ENCODE peak calls at places on chromosome 21, in ten cellular contexts. M is WERI-Rb-1; O is prostate gland; B is breast epithelium; Z is mesendoderm; Y is tibial artery; R is astrocyte of the spinal cord; I is CD8-positive, alpha-beta T cell; N is uterus; E is lower lobe of right lung. J is an unnamed sample.

GRCh38 chr21:22855581-22855980 is 1857.4 kb downstream of the NCAM2 start:
- DNase-seq in M (no peak), O (no peak), B (no peak), Z (no peak), Y (no peak), R (no peak), I (no peak), N (no peak), E (no peak), J (no peak)

GRCh38 chr21:35020446-35020845 is 28.7 kb downstream of the RUNX1 start:
- DNase-seq in M (no peak), O (no peak), B (no peak), Z (no peak), Y (no peak), R (no peak), I (no peak), N (no peak), E (no peak), J (peak)

GRCh38 chr21:35438643-35439404 is 389.7 kb upstream of the RUNX1 start:
- DNase-seq in M (no peak), O (no peak), B (no peak), Z (peak), Y (no peak), R (no peak), I (no peak), N (no peak), E (no peak), J (peak)

GRCh38 chr21:23968722-23969647 is 1638.3 kb downstream of the MRPL39 start:
- DNase-seq in M (peak), O (no peak), B (no peak), Z (peak), Y (no peak), R (peak), I (peak), N (no peak), E (no peak), J (peak)

GRCh38 chr21:25563399-25564116 is 43.7 kb downstream of the MRPL39 start:
- DNase-seq in M (no peak), O (no peak), B (no peak), Z (no peak), Y (no peak), R (peak), I (no peak), N (no peak), E (no peak), J (no peak)

GRCh38 chr21:38291875-38292274 is 35.1 kb downstream of the KCNJ15 start:
- DNase-seq in M (no peak), O (no peak), B (no peak), Z (no peak), Y (no peak), R (no peak), I (no peak), N (no peak), E (no peak), J (no peak)

GRCh38 chr21:39715804-39716397 is 29.1 kb upstream of the IGSF5 start:
- DNase-seq in M (peak), O (peak), B (no peak), Z (peak), Y (no peak), R (peak), I (peak), N (peak), E (no peak), J (peak)

GRCh38 chr21:27681841-27682240 is 715.0 kb upstream of the ADAMTS5 start:
- DNase-seq in M (no peak), O (no peak), B (no peak), Z (no peak), Y (no peak), R (peak), I (no peak), N (no peak), E (no peak), J (no peak)

GRCh38 chr21:43850728-43851295 is 14.2 kb upstream of the AGPAT3 start:
- DNase-seq in M (no peak), O (no peak), B (no peak), Z (no peak), Y (no peak), R (no peak), I (no peak), N (no peak), E (no peak), J (no peak)

GRCh38 chr21:43721225-43721605 is 2.3 kb downstream of the PDXK start:
- DNase-seq in M (no peak), O (no peak), B (no peak), Z (no peak), Y (no peak), R (no peak), I (no peak), N (no peak), E (no peak), J (no peak)

GRCh38 chr21:26191609-26192008 is 21.0 kb upstream of the APP start:
- DNase-seq in M (no peak), O (no peak), B (no peak), Z (no peak), Y (no peak), R (no peak), I (no peak), N (no peak), E (no peak), J (no peak)

GRCh38 chr21:30234050-30234449 is 18.2 kb upstream of the CLDN8 start:
- DNase-seq in M (no peak), O (no peak), B (no peak), Z (no peak), Y (no peak), R (no peak), I (no peak), N (no peak), E (no peak), J (no peak)

GRCh38 chr21:28310711-28311110 is 682.0 kb downstream of the LTN1 start:
- DNase-seq in M (no peak), O (no peak), B (no peak), Z (no peak), Y (no peak), R (no peak), I (no peak), N (no peak), E (no peak), J (no peak)

DNA sequence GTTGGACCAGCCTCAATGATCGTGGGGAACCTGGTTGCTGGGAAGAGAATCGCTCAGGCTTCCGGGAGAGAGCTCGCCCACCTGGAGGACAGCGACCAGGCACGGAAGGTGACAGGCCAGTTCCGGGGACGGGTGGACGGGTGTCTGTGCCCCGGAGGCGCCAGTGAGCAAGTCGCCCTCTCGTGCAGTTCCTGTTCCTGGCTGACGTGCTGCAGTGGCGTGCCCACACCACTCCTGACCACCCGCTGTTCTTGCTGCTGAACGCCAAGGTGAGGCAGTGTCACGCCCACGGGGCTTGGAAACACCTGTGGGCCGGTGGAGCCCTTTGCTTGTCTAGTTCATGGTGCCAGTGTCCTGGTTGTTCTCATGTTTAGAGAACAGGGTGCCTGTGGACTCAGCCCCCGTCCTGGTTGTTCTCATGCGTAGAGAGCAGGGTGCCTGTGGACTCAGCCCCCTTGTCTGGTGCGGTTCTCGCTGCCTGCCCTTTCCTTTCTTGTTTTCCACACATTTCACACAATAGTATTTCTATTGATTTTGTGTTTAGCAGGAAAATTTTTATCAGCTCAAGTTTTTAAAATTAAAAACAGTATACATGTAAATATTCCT is 53.1 kb downstream of the S100B start:
- DNase-seq in M (no peak), O (no peak), B (no peak), Z (peak), Y (no peak), R (no peak), I (peak), N (no peak), E (peak), J (peak)
- H3K4me3 ChIP-seq in M (no peak), O (no peak), B (no peak), Z (no peak), Y (no peak), R (no peak), I (peak), N (no peak), E (peak), J (no peak)

DNA sequence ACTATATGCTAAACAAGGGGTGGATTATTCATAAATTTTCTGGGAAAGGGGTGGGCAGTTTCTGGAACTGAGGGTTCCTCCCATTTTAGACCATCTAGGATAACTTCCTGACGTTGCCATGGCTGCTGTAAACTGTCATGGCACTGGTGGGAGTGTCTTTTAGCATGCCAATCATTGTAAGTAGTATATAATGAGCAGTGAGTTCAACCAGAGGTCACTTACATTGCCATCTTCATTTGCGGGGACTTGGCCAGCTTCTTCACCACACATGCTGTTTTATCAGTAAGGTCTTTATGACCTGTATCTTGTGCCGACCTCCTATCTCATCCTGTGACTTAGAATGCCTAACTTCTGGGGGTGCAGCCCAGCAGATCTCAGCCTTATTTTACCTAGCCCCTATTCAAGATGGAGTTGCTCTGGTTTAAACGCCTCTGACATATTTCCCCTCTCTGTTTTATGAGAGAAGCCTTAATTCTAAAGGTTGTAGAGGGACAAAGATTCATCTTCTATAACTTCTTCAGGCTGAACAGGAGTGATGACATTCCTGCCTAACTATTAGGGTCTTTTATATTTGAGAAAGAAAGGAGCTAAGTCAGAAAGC is 60.4 kb downstream of the DIP2A start:
- DNase-seq in M (no peak), O (no peak), B (no peak), Z (peak), Y (no peak), R (no peak), I (no peak), N (no peak), E (no peak), J (no peak)
- H3K4me3 ChIP-seq in M (no peak), O (no peak), B (no peak), Z (no peak), Y (no peak), R (no peak), I (no peak), N (no peak), E (no peak), J (no peak)

DNA sequence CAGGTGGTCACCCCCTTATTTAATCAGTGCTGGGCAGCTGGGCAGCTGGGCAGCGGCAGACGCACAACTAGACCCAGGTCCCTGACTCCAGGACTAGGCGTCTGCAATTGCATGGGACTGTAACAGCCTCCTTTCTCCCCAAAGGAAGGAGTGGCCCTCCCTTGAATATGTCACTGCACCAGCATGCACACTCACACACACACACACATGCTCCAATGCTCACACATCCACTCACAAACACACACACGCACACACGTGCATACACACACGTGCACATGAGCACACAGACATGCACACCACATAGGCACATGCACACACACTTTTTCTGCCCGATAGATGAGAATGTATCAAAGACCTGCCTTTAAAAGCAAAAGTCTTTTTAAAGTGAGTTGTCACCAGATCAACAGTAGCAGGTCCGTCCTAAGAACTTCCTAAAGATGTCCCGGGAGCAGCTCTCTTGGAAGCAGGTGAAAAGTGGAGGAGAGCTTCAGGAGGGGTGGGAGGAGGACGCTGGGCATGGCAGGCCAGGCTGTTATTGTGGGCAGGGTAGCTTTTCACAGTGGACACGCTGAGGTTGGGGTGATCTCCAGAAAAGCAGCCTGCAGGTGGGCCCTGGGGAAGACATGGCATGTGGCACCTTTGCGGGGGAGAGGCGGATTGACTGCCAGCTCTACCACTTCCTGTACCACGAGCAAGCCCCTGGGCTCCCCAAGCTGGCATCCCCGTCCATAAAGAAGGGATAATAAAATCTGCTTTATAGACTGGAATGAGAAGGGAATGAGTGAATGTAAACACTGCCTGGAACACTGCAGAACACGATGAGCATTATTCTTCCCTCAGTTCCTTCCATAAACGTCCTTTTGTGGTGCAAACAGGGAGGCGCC is 1.7 kb downstream of the PDE9A start:
- DNase-seq in M (no peak), O (peak), B (no peak), Z (no peak), Y (no peak), R (no peak), I (no peak), N (no peak), E (no peak), J (no peak)
- H3K4me3 ChIP-seq in M (peak), O (peak), B (peak), Z (peak), Y (peak), R (no peak), I (peak), N (no peak), E (peak), J (peak)

DNA sequence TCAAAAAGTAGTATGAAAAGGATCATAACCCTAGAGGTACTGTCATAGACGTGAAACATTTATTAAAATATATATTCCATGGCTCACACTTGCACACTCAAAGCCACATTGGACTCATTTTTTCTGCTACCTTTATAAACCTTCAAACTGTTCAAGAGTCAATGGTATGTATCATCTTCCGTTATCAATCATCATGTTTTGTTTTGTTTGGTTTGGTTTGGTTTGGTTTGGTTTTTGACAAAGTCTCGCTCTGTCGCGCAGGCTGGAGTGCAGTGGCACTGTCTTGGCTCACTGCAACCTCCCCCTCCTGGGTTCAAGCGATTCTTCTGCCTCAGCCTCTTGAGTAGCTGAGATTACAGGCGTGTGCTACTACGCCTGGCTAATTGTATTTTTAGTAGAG is 1.8 kb downstream of the IFNAR2 start:
- DNase-seq in M (no peak), O (no peak), B (no peak), Z (no peak), Y (no peak), R (no peak), I (no peak), N (no peak), E (no peak), J (no peak)
- H3K4me3 ChIP-seq in M (no peak), O (no peak), B (peak), Z (no peak), Y (peak), R (no peak), I (peak), N (no peak), E (peak), J (peak)

GRCh38 chr21:45439171-45439872 is 34.4 kb downstream of the COL18A1 start:
- DNase-seq in M (peak), O (peak), B (peak), Z (peak), Y (peak), R (peak), I (peak), N (peak), E (peak), J (peak)

GRCh38 chr21:45440736-45441350 is 35.9 kb downstream of the COL18A1 start:
- DNase-seq in M (no peak), O (no peak), B (no peak), Z (no peak), Y (no peak), R (no peak), I (no peak), N (no peak), E (no peak), J (no peak)

GRCh38 chr21:45439901-45440461 is 35.0 kb downstream of the COL18A1 start:
- DNase-seq in M (no peak), O (no peak), B (no peak), Z (no peak), Y (no peak), R (no peak), I (no peak), N (no peak), E (no peak), J (no peak)

GRCh38 chr21:45436371-45437040 is 31.5 kb downstream of the COL18A1 start:
- DNase-seq in M (no peak), O (no peak), B (no peak), Z (no peak), Y (no peak), R (no peak), I (no peak), N (no peak), E (no peak), J (no peak)

DNA sequence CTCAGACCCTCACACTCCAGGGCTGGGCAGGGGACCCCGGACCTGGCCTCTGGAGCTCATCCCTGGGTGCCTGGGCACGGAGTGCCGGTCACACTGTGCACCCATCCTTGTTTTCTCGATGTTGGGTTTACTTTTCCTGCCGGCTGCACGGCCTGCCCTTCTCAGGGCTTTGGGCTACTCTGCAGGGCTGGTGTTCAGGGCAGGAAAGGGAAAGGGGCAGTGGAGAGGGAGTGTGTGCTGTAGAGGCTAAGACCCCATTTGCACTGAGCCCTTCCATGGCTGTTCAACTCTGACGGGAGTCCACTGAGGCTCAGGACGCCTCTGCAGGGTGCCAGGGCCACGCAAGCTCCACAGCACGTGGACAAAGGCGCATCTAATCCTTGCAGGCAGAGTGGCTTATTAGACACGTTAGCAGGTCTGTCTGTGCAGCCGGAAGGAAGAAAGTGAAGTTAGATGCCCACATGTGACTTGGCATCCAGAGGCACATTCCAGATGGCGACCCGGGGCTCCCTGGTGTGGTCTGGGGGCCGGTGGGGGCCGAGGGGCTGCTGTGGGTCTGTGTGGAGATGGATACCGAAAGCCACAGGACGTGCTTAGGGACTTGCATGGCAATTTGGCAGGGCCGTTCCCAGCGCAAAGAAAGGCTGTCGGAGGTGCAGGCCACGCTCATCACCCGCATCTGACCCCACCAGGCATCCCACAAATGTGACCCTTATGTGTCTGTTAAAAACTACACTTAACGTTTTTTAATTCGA is 33.6 kb downstream of the COL18A1 start:
- DNase-seq in M (no peak), O (no peak), B (no peak), Z (no peak), Y (no peak), R (no peak), I (no peak), N (no peak), E (no peak), J (no peak)
- H3K4me3 ChIP-seq in M (no peak), O (peak), B (peak), Z (no peak), Y (peak), R (no peak), I (peak), N (peak), E (peak), J (no peak)

DNA sequence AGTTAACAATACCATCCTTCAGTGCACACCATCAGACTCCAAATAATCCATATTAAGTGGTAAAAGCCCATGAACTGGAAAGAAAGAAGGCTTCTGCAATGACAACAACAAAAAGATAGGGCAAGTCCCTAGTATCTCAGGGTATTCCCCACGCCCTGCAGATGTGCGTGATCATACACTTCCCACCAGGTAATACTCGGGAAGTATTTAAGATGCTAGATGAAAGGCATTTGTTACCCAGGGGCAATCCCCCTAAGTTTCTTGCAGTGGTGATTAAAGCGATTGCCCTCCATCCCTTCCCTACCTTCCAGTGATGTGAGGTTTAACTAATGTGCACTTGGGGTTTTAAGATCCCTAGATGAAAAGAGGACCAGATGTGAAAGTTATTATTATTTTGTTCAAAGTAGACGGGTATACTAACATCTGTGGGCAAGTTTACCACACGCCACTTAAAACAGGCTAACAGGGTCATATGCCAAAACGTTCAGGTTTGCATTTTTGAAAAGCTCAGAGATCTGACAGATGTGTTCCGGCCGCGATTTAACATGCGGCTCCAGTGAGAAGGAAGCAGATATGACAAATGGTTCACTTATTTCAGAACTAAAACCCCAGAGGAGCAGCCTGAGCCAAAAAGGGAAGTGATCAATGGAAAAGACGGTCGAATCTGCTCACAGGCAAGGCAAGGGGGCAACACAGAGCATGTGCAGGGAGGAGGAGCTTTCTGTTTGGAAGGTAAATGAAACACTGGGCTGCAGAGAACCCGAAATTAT is 17.4 kb downstream of the TIAM1 start:
- DNase-seq in M (no peak), O (no peak), B (no peak), Z (no peak), Y (no peak), R (no peak), I (no peak), N (no peak), E (no peak), J (no peak)
- H3K4me3 ChIP-seq in M (no peak), O (no peak), B (no peak), Z (no peak), Y (no peak), R (no peak), I (peak), N (no peak), E (no peak), J (no peak)

GRCh38 chr21:16535100-16535418 is 805.3 kb downstream of the USP25 start:
- DNase-seq in M (no peak), O (peak), B (peak), Z (no peak), Y (peak), R (peak), I (no peak), N (peak), E (peak), J (no peak)
- H3K4me3 ChIP-seq in M (no peak), O (peak), B (peak), Z (no peak), Y (peak), R (peak), I (no peak), N (peak), E (peak), J (no peak)

GRCh38 chr21:17455451-17455850 is 57.4 kb upstream of the CXADR start:
- DNase-seq in M (no peak), O (no peak), B (no peak), Z (no peak), Y (no peak), R (no peak), I (no peak), N (no peak), E (no peak), J (no peak)
- H3K4me3 ChIP-seq in M (no peak), O (no peak), B (no peak), Z (no peak), Y (no peak), R (no peak), I (no peak), N (no peak), E (no peak), J (no peak)

J was measured in endodermal cell.